ENCODE peak calls at places on chromosomes 13 and 19, in four cellular contexts. H is transverse colon, W is A549, K is heart left ventricle. G is an unnamed sample.

GRCh38 chr19:38707512-38708114 is 36.7 kb downstream of the CAPN12 start:
- DNase-seq in H (no peak), W (no peak), K (peak), G (peak)

GRCh38 chr13:77733674-77734073 is 36.2 kb downstream of the SLAIN1 start:
- DNase-seq in H (no peak), W (no peak), K (no peak), G (no peak)

GRCh38 chr19:35986664-35987570 is 8.1 kb upstream of the SDHAF1 start:
- DNase-seq in H (peak), W (peak), K (peak), G (no peak)

GRCh38 chr13:41960195-41960699 is 662 bp downstream of the VWA8 start:
- DNase-seq in H (peak), W (no peak), K (no peak), G (no peak)

GRCh38 chr13:53242015-53242414 is 213.4 kb downstream of the OLFM4 start:
- DNase-seq in H (no peak), W (no peak), K (no peak), G (no peak)

GRCh38 chr19:4851551-4852290 is 15.7 kb downstream of the PLIN3 start:
- DNase-seq in H (peak), W (peak), K (peak), G (peak)

GRCh38 chr19:4077800-4078683 is 11.3 kb upstream of the ZBTB7A start:
- DNase-seq in H (peak), W (no peak), K (peak), G (no peak)

GRCh38 chr19:34172661-34173144 is 399 bp downstream of the LSM14A start:
- DNase-seq in H (peak), W (no peak), K (no peak), G (no peak)

GRCh38 chr19:38035515-38036495 is 128.8 kb downstream of the SIPA1L3 start:
- DNase-seq in H (no peak), W (no peak), K (no peak), G (no peak)

GRCh38 chr13:90049989-90050671 is 1297.4 kb upstream of the MIR17HG start:
- DNase-seq in H (no peak), W (no peak), K (no peak), G (no peak)

GRCh38 chr13:70339738-70340137 is 231.5 kb upstream of the KLHL1 start:
- DNase-seq in H (no peak), W (peak), K (no peak), G (no peak)

GRCh38 chr19:5313307-5313706 is 27.3 kb downstream of the PTPRS start:
- DNase-seq in H (no peak), W (no peak), K (no peak), G (no peak)

GRCh38 chr13:110339263-110339662 is 32.2 kb downstream of the COL4A2 start:
- DNase-seq in H (no peak), W (no peak), K (no peak), G (no peak)

GRCh38 chr13:81927347-81927746 is 1586.4 kb upstream of the SPRY2 start:
- DNase-seq in H (no peak), W (peak), K (no peak), G (no peak)

GRCh38 chr19:22882797-22883196 is 50.7 kb downstream of the ZNF723 start:
- DNase-seq in H (no peak), W (peak), K (no peak), G (no peak)

GRCh38 chr19:4597975-4598671 is 38.6 kb upstream of the SEMA6B start:
- DNase-seq in H (peak), W (peak), K (no peak), G (no peak)

GRCh38 chr19:35044317-35045117 is 3.0 kb downstream of the HPN start:
- DNase-seq in H (peak), W (peak), K (no peak), G (peak)

GRCh38 chr13:100625447-100625846 is 36.9 kb upstream of the GGACT start:
- DNase-seq in H (no peak), W (no peak), K (no peak), G (no peak)

GRCh38 chr19:50723069-50723468 is at the start of gene CLEC11A:
- DNase-seq in H (peak), W (no peak), K (peak), G (no peak)

GRCh38 chr19:18055967-18056366 is 30.8 kb downstream of the IL12RB1 start:
- DNase-seq in H (no peak), W (no peak), K (no peak), G (no peak)

GRCh38 chr19:43759515-43759914 is 4.8 kb upstream of the SMG9 start:
- DNase-seq in H (no peak), W (peak), K (no peak), G (no peak)

GRCh38 chr13:110126391-110126961 is 180.5 kb downstream of the COL4A1 start:
- DNase-seq in H (no peak), W (peak), K (peak), G (peak)

GRCh38 chr13:91574756-91575155 is 176.3 kb downstream of the GPC5 start:
- DNase-seq in H (no peak), W (no peak), K (no peak), G (no peak)

GRCh38 chr13:51361111-51361510 is 21.6 kb downstream of the SERPINE3 start:
- DNase-seq in H (no peak), W (no peak), K (no peak), G (no peak)

GRCh38 chr13:51355217-51355616 is 15.7 kb downstream of the SERPINE3 start:
- DNase-seq in H (no peak), W (no peak), K (no peak), G (no peak)

GRCh38 chr13:51357928-51358595 is 18.6 kb downstream of the SERPINE3 start:
- DNase-seq in H (no peak), W (no peak), K (no peak), G (no peak)

GRCh38 chr13:51360489-51360888 is 21.0 kb downstream of the SERPINE3 start:
- DNase-seq in H (no peak), W (no peak), K (no peak), G (no peak)

GRCh38 chr13:51359352-51359751 is 19.9 kb downstream of the SERPINE3 start:
- DNase-seq in H (no peak), W (no peak), K (no peak), G (no peak)
- TF ChIP-seq POLR2A in H (no peak), W (no peak), K (no peak), G (no peak)

GRCh38 chr13:48502601-48503319 is 30.1 kb downstream of the RCBTB2 start:
- DNase-seq in H (no peak), W (no peak), K (no peak), G (no peak)

GRCh38 chr13:48505597-48506091 is 27.2 kb downstream of the RCBTB2 start:
- DNase-seq in H (peak), W (no peak), K (peak), G (peak)

GRCh38 chr13:48504606-48505369 is 28.1 kb downstream of the RCBTB2 start:
- DNase-seq in H (no peak), W (no peak), K (no peak), G (peak)

GRCh38 chr13:48500652-48501197 is 32.2 kb downstream of the RCBTB2 start:
- DNase-seq in H (no peak), W (peak), K (no peak), G (no peak)

GRCh38 chr13:48501705-48502104 is 31.2 kb downstream of the RCBTB2 start:
- DNase-seq in H (no peak), W (no peak), K (no peak), G (no peak)
- H3K27ac ChIP-seq in H (peak), W (no peak), K (no peak), G (no peak)

GRCh38 chr13:106486287-106486686 is 49.2 kb downstream of the EFNB2 start:
- DNase-seq in H (no peak), W (no peak), K (no peak), G (no peak)
- TF ChIP-seq POLR2A in H (no peak), W (no peak), K (no peak), G (no peak)

GRCh38 chr13:113491982-113492381 is 1.5 kb upstream of the DCUN1D2 start:
- DNase-seq in H (no peak), W (no peak), K (no peak), G (no peak)

GRCh38 chr13:113489549-113490495 is 689 bp downstream of the DCUN1D2 start:
- DNase-seq in H (peak), W (no peak), K (peak), G (no peak)

GRCh38 chr13:113489171-113489548 is 1.4 kb downstream of the DCUN1D2 start:
- DNase-seq in H (no peak), W (no peak), K (no peak), G (no peak)

GRCh38 chr13:113491418-113491883 is 940 bp upstream of the DCUN1D2 start:
- DNase-seq in H (peak), W (peak), K (no peak), G (no peak)

DNA sequence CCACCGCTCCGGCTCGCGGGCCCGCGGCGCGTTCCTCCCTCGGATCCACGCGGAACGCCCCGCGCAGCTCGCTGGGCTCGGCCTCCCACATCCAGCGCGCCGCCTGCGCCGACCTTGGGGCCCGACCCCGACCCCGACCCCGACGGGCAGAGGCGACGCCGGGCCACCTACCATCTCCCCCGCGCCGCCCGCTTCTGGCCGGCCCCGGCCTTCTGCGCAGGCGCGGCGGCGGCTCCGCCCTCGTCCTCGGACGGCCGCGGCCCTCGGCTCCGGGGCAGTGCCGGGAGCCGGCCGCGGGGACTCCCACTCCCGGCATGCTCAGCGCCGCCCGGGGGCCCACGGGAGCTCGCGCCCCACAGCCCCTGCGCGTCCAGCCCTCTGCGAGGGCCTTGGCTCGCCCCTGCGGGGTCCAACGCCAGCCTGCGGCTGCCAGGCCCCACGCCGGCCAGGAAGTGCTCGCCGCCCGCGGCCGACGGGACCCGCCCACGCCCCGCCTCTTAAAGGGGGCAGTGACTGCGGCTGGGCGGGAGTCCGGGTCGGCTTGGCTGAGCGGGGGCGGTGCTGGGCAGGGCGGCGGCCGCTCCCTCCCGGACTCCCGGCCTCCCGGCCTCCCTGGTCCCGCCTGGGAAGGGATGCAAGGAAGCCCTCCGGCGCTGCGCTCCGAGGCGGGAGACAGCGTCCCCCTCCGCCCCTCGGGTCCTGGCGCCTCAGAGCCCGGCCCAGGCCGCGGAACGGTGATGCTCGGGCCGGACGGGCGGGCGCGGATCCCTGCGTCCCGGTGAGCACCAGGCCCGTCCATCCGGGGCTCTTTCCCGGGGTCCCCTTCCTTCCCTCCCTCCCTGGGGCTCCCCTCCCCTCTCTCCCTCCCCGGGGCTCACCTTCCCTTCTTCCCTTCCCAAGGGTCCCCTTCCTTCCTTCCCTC is at the start of gene DCUN1D2:
- DNase-seq in H (peak), W (peak), K (peak), G (peak)
- H3K27ac ChIP-seq in H (peak), W (peak), K (peak), G (peak)

GRCh38 chr19:10602330-10603083 is 15.4 kb upstream of the AP1M2 start:
- DNase-seq in H (peak), W (peak), K (peak), G (peak)
- TF ChIP-seq POLR2A in H (peak), W (no peak), K (peak), G (peak)